ENCODE peak calls at places on chromosomes 2 and 18, in seven cellular contexts. W is heart right ventricle; T is A673; I is CD8-positive, alpha-beta T cell; B is psoas muscle; C is vagina; S is neural progenitor cell. J is an unnamed sample.

GRCh38 chr2:36800381-36800780 is 103.9 kb downstream of the VIT start:
- DNase-seq in W (no peak), T (no peak), I (peak; percentile 61), B (no peak), C (no peak), S (no peak), J (no peak)

GRCh38 chr2:120850551-120850950 is 114.9 kb downstream of the GLI2 start:
- DNase-seq in W (no peak), T (no peak), I (no peak), B (no peak), C (no peak), S (no peak), J (no peak)

GRCh38 chr2:238847841-238848565 is at the start of gene TWIST2:
- DNase-seq in W (peak; percentile 63), T (peak; percentile 54), I (no peak), B (peak; percentile 84), C (peak; percentile 95), S (peak; percentile 78), J (no peak)

GRCh38 chr18:35526476-35527120 is 28.8 kb upstream of the INO80C start:
- DNase-seq in W (no peak), T (peak; percentile 66), I (no peak), B (no peak), C (no peak), S (no peak), J (no peak)

GRCh38 chr18:31667185-31667584 is 17.2 kb downstream of the B4GALT6 start:
- DNase-seq in W (no peak), T (no peak), I (no peak), B (no peak), C (no peak), S (no peak), J (no peak)

GRCh38 chr2:218272531-218273212 is 2.4 kb downstream of the PNKD start:
- DNase-seq in W (peak; percentile 87), T (peak; percentile 96), I (peak; percentile 87), B (peak; percentile 86), C (peak; percentile 99), S (peak; percentile 86), J (peak; percentile 68)

GRCh38 chr2:20604957-20605381 is 45.9 kb downstream of the HS1BP3 start:
- DNase-seq in W (no peak), T (no peak), I (no peak), B (no peak), C (no peak), S (no peak), J (no peak)

GRCh38 chr2:126655066-126655465 is 892 bp upstream of the GYPC start:
- DNase-seq in W (peak; percentile 32), T (no peak), I (peak; percentile 46), B (no peak), C (peak; percentile 87), S (peak; percentile 50), J (no peak)

GRCh38 chr2:217683096-217683870 is 319.5 kb downstream of the TNS1 start:
- DNase-seq in W (no peak), T (no peak), I (no peak), B (no peak), C (no peak), S (no peak), J (no peak)

GRCh38 chr2:230987137-230988020 is 8.5 kb upstream of the SPATA3 start:
- DNase-seq in W (peak; percentile 69), T (peak; percentile 70), I (peak; percentile 92), B (peak; percentile 83), C (no peak), S (peak; percentile 88), J (peak; percentile 85)

GRCh38 chr18:34710430-34711386 is 610 bp downstream of the DTNA start:
- DNase-seq in W (no peak), T (peak; percentile 66), I (no peak), B (no peak), C (no peak), S (no peak), J (no peak)

GRCh38 chr2:219433666-219434467 is 776 bp upstream of the SPEG start:
- DNase-seq in W (no peak), T (peak; percentile 68), I (no peak), B (peak; percentile 65), C (no peak), S (peak; percentile 83), J (no peak)

GRCh38 chr2:196407675-196408265 is 231.7 kb upstream of the CCDC150 start:
- DNase-seq in W (no peak), T (no peak), I (no peak), B (no peak), C (no peak), S (no peak), J (no peak)

GRCh38 chr2:106058469-106059137 is 135.5 kb downstream of the UXS1 start:
- DNase-seq in W (no peak), T (no peak), I (peak; percentile 48), B (no peak), C (no peak), S (no peak), J (no peak)

GRCh38 chr18:9823805-9824473 is 61.8 kb upstream of the TXNDC2 start:
- DNase-seq in W (no peak), T (no peak), I (no peak), B (no peak), C (no peak), S (no peak), J (no peak)

GRCh38 chr2:46549159-46549902 is 70.0 kb downstream of the TMEM247 start:
- DNase-seq in W (no peak), T (no peak), I (no peak), B (no peak), C (peak; percentile 84), S (no peak), J (no peak)

GRCh38 chr2:235494716-235495372 is 1.0 kb downstream of the AGAP1 start:
- DNase-seq in W (peak; percentile 29), T (peak; percentile 60), I (no peak), B (peak; percentile 44), C (no peak), S (peak; percentile 70), J (peak; percentile 37)
- H3K4me3 ChIP-seq in W (peak overlapping the region; percentile 62), T (peak overlapping the region; percentile 75), I (no peak overlapping the region), B (peak overlapping the region; percentile 68), C (peak overlapping the region; percentile 51), S (peak overlapping the region; percentile 92), J (peak overlapping the region; percentile 35)

GRCh38 chr2:210172219-210172575 is 988 bp upstream of the KANSL1L start:
- DNase-seq in W (no peak), T (no peak), I (no peak), B (no peak), C (no peak), S (peak; percentile 56), J (no peak)

GRCh38 chr2:210171309-210172218 is at the start of gene KANSL1L:
- DNase-seq in W (peak; percentile 99), T (peak; percentile 98), I (peak; percentile 97), B (peak; percentile 99), C (peak; percentile 99), S (peak; percentile 99), J (peak; percentile 94)

GRCh38 chr2:210174086-210174485 is 2.9 kb upstream of the KANSL1L start:
- DNase-seq in W (no peak), T (no peak), I (no peak), B (no peak), C (no peak), S (no peak), J (no peak)

GRCh38 chr2:210169871-210170441 is 1.3 kb downstream of the KANSL1L start:
- DNase-seq in W (no peak), T (peak; percentile 39), I (no peak), B (no peak), C (no peak), S (no peak), J (peak; percentile 24)

GRCh38 chr2:210170442-210171303 is 536 bp downstream of the KANSL1L start:
- DNase-seq in W (peak; percentile 96), T (peak; percentile 95), I (peak; percentile 98), B (peak; percentile 93), C (peak; percentile 98), S (peak; percentile 98), J (peak; percentile 91)
- TF ChIP-seq CTCF in W (no peak), T (no peak), I (no peak), B (no peak), C (no peak), S (no peak), J (peak; percentile 3)

DNA sequence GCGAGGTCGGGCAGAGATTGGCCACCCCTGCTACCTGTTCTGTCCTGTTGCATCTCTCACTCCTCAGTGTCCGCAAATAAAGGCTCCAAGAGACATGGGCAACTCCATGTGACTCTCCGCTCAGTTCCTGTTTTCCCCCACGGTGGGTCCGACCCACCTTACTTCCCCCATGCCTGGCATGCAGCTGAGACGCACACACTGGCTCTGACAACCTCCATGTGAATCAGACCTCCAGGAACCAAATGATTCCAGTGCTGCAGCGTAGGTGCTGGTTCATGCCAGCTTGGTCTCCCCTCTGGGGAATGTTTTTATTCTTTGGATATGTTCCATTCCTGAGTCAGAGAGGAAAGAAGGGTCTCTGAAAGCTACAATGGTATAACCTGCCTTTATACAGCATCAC is 221.5 kb downstream of the SH3RF3 start:
- DNase-seq in W (no peak), T (no peak), I (peak; percentile 44), B (no peak), C (peak; percentile 82), S (no peak), J (no peak)
- H3K27me3 ChIP-seq in W (no peaks in the 10 kb centered on the region), T (no peaks in the 10 kb centered on the region), I (no peaks in the 10 kb centered on the region), B (no peaks in the 10 kb centered on the region), C (no peaks in the 10 kb centered on the region), S (no peaks in the 10 kb centered on the region), J (no peaks in the 10 kb centered on the region)

GRCh38 chr2:234690569-234691225 is 193.8 kb upstream of the ARL4C start:
- DNase-seq in W (no peak), T (peak; percentile 49), I (no peak), B (no peak), C (peak; percentile 64), S (peak; percentile 55), J (no peak)
- H3K4me3 ChIP-seq in W (no peak overlapping the region), T (no peak overlapping the region), I (no peak overlapping the region), B (no peak overlapping the region), C (no peak overlapping the region), S (no peak overlapping the region), J (no peak overlapping the region)

GRCh38 chr2:84905181-84906107 is at the start of gene TMSB10:
- DNase-seq in W (peak; percentile 91), T (peak; percentile 90), I (peak; percentile 97), B (peak; percentile 86), C (peak; percentile 87), S (peak; percentile 85), J (peak; percentile 91)
- TF ChIP-seq CTCF in W (peak; percentile 17), T (no peak), I (no peak), B (no peak), C (no peak), S (no peak), J (peak; percentile 11)

GRCh38 chr2:130896813-130897212 is 60.1 kb downstream of the ARHGEF4 start:
- DNase-seq in W (no peak), T (no peak), I (no peak), B (no peak), C (no peak), S (peak; percentile 40), J (no peak)
- H3K27me3 ChIP-seq in W (no peaks in the 10 kb centered on the region), T (peaks cover 19% of the 10 kb centered on the region), I (no peaks in the 10 kb centered on the region), B (no peaks in the 10 kb centered on the region), C (no peaks in the 10 kb centered on the region), S (no peaks in the 10 kb centered on the region), J (no peaks in the 10 kb centered on the region)

GRCh38 chr2:215450188-215451011 is 14.5 kb upstream of the FN1 start:
- DNase-seq in W (no peak), T (no peak), I (no peak), B (no peak), C (no peak), S (no peak), J (no peak)
- H3K4me3 ChIP-seq in W (no peak overlapping the region), T (no peak overlapping the region), I (no peak overlapping the region), B (no peak overlapping the region), C (no peak overlapping the region), S (no peak overlapping the region), J (no peak overlapping the region)